ENCODE peak calls at places on chromosome 21, in eight cellular contexts. P, S, O, B, X, G, W and L are unnamed samples.

GRCh38 chr21:41675574-41675973 is 91.3 kb downstream of the RIPK4 start:
- DNase-seq in G (no peak), P (no peak), W (no peak), O (no peak), S (no peak), X (no peak), B (no peak), L (no peak)

GRCh38 chr21:25402134-25402957 is 204.9 kb downstream of the MRPL39 start:
- DNase-seq in O (no peak), X (no peak), W (no peak), S (no peak), G (no peak), B (no peak), P (no peak), L (no peak)

GRCh38 chr21:31042080-31042464 is 3.8 kb upstream of the KRTAP19-8 start:
- DNase-seq in S (no peak), X (no peak), O (no peak), W (no peak), P (no peak), G (no peak), B (no peak), L (no peak)

GRCh38 chr21:43369124-43369523 is 57.8 kb downstream of the SIK1 start:
- DNase-seq in B (no peak), X (no peak), O (no peak), G (no peak), P (no peak), W (no peak), S (peak; percentile 9), L (no peak)

GRCh38 chr21:44527156-44527982 is 12.6 kb downstream of the KRTAP10-1 start:
- DNase-seq in G (no peak), P (no peak), S (no peak), B (no peak), W (no peak), O (no peak), X (no peak), L (no peak)

GRCh38 chr21:32587112-32587511 is 1.8 kb upstream of the TCP10L start:
- DNase-seq in W (no peak), G (no peak), O (no peak), X (no peak), B (no peak), S (no peak), P (no peak), L (no peak)

GRCh38 chr21:17467829-17468228 is 45.0 kb upstream of the CXADR start:
- DNase-seq in O (no peak), S (no peak), G (no peak), B (no peak), P (no peak), W (no peak), X (no peak), L (no peak)

GRCh38 chr21:37087188-37087587 is 14.1 kb downstream of the TTC3 start:
- DNase-seq in B (no peak), O (peak; percentile 13), S (no peak), G (no peak), W (no peak), X (no peak), P (no peak), L (peak; percentile 51)

GRCh38 chr21:18249542-18250152 is 5.0 kb downstream of the CHODL start:
- DNase-seq in G (no peak), B (no peak), X (no peak), O (no peak), W (no peak), P (no peak), S (no peak), L (no peak)

GRCh38 chr21:34811368-34811767 is 142.6 kb downstream of the CLIC6 start:
- DNase-seq in S (no peak), O (no peak), G (no peak), X (no peak), W (no peak), B (no peak), P (no peak), L (no peak)

GRCh38 chr21:33541105-33541711 is 709 bp downstream of the GART start:
- DNase-seq in P (no peak), X (no peak), B (no peak), S (no peak), G (no peak), W (no peak), O (no peak), L (no peak)

GRCh38 chr21:42833439-42833815 is 45.9 kb downstream of the WDR4 start:
- DNase-seq in X (peak; percentile 37), P (peak; percentile 24), G (no peak), O (no peak), S (no peak), W (no peak), B (peak; percentile 54), L (no peak)

GRCh38 chr21:39802226-39802625 is 57.2 kb downstream of the IGSF5 start:
- DNase-seq in G (no peak), X (no peak), B (no peak), S (no peak), W (no peak), O (no peak), P (no peak), L (no peak)

GRCh38 chr21:33824156-33824941 is 91.3 kb downstream of the ATP5PO start:
- DNase-seq in X (no peak), O (no peak), S (no peak), G (no peak), P (no peak), B (no peak), W (no peak), L (no peak)

GRCh38 chr21:42423197-42423675 is 19.5 kb downstream of the UBASH3A start:
- DNase-seq in S (no peak), G (no peak), P (no peak), X (no peak), B (no peak), W (no peak), O (no peak), L (no peak)

GRCh38 chr21:17732306-17732705 is 86.8 kb downstream of the C21orf91 start:
- DNase-seq in O (no peak), X (no peak), S (no peak), W (no peak), B (no peak), P (peak; percentile 53), G (no peak), L (no peak)

GRCh38 chr21:35989185-35989735 is 71.1 kb downstream of the SETD4 start:
- DNase-seq in B (no peak), O (no peak), G (no peak), W (no peak), X (no peak), P (no peak), S (no peak), L (no peak)

GRCh38 chr21:42231761-42232160 is 12.8 kb downstream of the ABCG1 start:
- DNase-seq in B (no peak), P (no peak), W (no peak), X (no peak), O (no peak), S (no peak), G (no peak), L (no peak)

GRCh38 chr21:35134299-35134698 is 85.2 kb upstream of the RUNX1 start:
- DNase-seq in W (no peak), S (no peak), G (no peak), O (no peak), B (no peak), P (no peak), X (no peak), L (no peak)

GRCh38 chr21:32886339-32886738 is 114.8 kb upstream of the PAXBP1 start:
- DNase-seq in S (no peak), G (no peak), P (no peak), W (no peak), O (no peak), B (no peak), X (no peak), L (no peak)

GRCh38 chr21:31658053-31658452 is 1.4 kb upstream of the SOD1 start:
- DNase-seq in O (no peak), W (no peak), P (no peak), G (no peak), S (no peak), X (no peak), B (no peak), L (peak; percentile 57)

GRCh38 chr21:37220433-37220980 is 46.6 kb downstream of the VPS26C start:
- DNase-seq in X (no peak), W (no peak), P (peak; percentile 55), B (no peak), S (peak; percentile 27), G (peak; percentile 50), O (no peak), L (peak; percentile 46)

GRCh38 chr21:15293251-15293650 is 228.5 kb upstream of the NRIP1 start:
- DNase-seq in W (no peak), B (no peak), P (no peak), X (no peak), G (peak; percentile 40), S (no peak), O (peak; percentile 71), L (no peak)

GRCh38 chr21:17441370-17441769 is 71.5 kb upstream of the CXADR start:
- DNase-seq in S (no peak), X (no peak), B (peak; percentile 85), G (no peak), P (peak; percentile 68), O (no peak), W (no peak), L (peak; percentile 78)

GRCh38 chr21:33197546-33197945 is 32.2 kb upstream of the IFNAR2 start:
- DNase-seq in W (no peak), X (no peak), B (peak; percentile 36), S (peak; percentile 17), P (no peak), O (no peak), G (no peak), L (peak; percentile 87)

GRCh38 chr21:45109831-45110492 is 35.6 kb downstream of the ADARB1 start:
- DNase-seq in G (no peak), B (no peak), W (no peak), O (no peak), X (no peak), P (no peak), S (no peak), L (no peak)